ENCODE peak calls at places on chromosome 21, in six cellular contexts. E, P, Z, T, G and A are unnamed samples.

GRCh38 chr21:42661688-42662429 is 8.4 kb downstream of the PDE9A start:
- DNase-seq in E (no peak), P (no peak), Z (no peak), T (no peak), G (no peak), A (no peak)

GRCh38 chr21:40706161-40706560 is 140.8 kb downstream of the DSCAM start:
- DNase-seq in P (no peak), T (no peak), G (no peak), Z (no peak), E (no peak), A (no peak)

GRCh38 chr21:42835611-42836401 is 43.5 kb downstream of the WDR4 start:
- DNase-seq in G (no peak), P (no peak), Z (no peak), E (no peak), T (no peak), A (no peak)

GRCh38 chr21:27649746-27650145 is 682.9 kb upstream of the ADAMTS5 start:
- DNase-seq in E (no peak), T (no peak), Z (no peak), G (no peak), P (no peak), A (no peak)

GRCh38 chr21:25283720-25284119 is 323.6 kb downstream of the MRPL39 start:
- DNase-seq in E (peak), T (no peak), Z (peak), G (peak), P (peak), A (peak)

GRCh38 chr21:34822957-34823356 is 154.2 kb downstream of the CLIC6 start:
- DNase-seq in T (no peak), P (no peak), Z (peak), E (peak), G (no peak), A (no peak)

GRCh38 chr21:9772348-9772672 is 749.1 kb upstream of the TPTE start:
- DNase-seq in T (no peak), P (no peak), E (no peak), G (no peak), Z (no peak), A (no peak)

GRCh38 chr21:38322551-38322950 is 65.8 kb downstream of the KCNJ15 start:
- DNase-seq in Z (no peak), G (no peak), T (no peak), P (no peak), E (no peak), A (no peak)

GRCh38 chr21:29163381-29164115 is 33.1 kb downstream of the MAP3K7CL start:
- DNase-seq in E (no peak), T (no peak), P (no peak), G (no peak), Z (no peak), A (no peak)

GRCh38 chr21:17045214-17045835 is 467.5 kb upstream of the CXADR start:
- DNase-seq in Z (peak), G (no peak), P (peak), E (peak), T (no peak), A (peak)

GRCh38 chr21:14527690-14528652 is 18.1 kb downstream of the SAMSN1 start:
- DNase-seq in E (no peak), Z (no peak), T (no peak), P (no peak), G (no peak), A (no peak)

GRCh38 chr21:41766883-41767605 is at the start of gene RIPK4:
- DNase-seq in Z (peak), E (peak), P (no peak), G (peak), T (peak), A (peak)

GRCh38 chr21:42160950-42161225 is 58.1 kb upstream of the ABCG1 start:
- DNase-seq in Z (no peak), E (no peak), T (no peak), P (no peak), G (no peak), A (no peak)

GRCh38 chr21:39850333-39850732 is 16.9 kb upstream of the PCP4 start:
- DNase-seq in E (no peak), Z (no peak), G (no peak), P (no peak), T (no peak), A (no peak)

GRCh38 chr21:40706806-40707205 is 140.2 kb downstream of the DSCAM start:
- DNase-seq in P (no peak), E (no peak), Z (no peak), T (no peak), G (no peak), A (no peak)

GRCh38 chr21:14482165-14482564 is 64.0 kb downstream of the SAMSN1 start:
- DNase-seq in G (no peak), E (no peak), P (no peak), T (no peak), Z (no peak), A (no peak)

DNA sequence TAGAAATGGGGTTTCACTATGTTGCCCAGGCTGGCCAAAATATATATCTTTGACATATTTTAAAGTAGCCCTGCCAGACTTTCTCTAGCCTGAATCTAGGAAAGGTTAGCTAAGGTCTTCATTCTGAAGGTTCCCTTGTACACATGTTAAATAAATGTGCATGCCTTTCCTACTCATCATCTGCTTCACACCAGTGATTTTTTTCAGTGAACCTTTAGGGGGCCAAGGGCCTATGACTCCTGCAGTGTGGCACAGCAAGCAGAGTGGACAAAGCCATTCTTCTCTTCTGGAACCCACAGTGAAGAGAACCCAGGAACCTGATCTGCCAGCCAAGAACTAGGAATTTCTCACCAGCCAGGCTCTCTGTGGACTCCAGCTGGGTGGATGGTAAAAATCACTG is 22.9 kb downstream of the CBR1 start:
- DNase-seq in P (no peak), G (no peak), T (no peak), E (no peak), Z (no peak), A (no peak)
- TF ChIP-seq EZH2 in P (no peak), G (no peak), T (no peak), E (no peak), Z (no peak), A (no peak)

DNA sequence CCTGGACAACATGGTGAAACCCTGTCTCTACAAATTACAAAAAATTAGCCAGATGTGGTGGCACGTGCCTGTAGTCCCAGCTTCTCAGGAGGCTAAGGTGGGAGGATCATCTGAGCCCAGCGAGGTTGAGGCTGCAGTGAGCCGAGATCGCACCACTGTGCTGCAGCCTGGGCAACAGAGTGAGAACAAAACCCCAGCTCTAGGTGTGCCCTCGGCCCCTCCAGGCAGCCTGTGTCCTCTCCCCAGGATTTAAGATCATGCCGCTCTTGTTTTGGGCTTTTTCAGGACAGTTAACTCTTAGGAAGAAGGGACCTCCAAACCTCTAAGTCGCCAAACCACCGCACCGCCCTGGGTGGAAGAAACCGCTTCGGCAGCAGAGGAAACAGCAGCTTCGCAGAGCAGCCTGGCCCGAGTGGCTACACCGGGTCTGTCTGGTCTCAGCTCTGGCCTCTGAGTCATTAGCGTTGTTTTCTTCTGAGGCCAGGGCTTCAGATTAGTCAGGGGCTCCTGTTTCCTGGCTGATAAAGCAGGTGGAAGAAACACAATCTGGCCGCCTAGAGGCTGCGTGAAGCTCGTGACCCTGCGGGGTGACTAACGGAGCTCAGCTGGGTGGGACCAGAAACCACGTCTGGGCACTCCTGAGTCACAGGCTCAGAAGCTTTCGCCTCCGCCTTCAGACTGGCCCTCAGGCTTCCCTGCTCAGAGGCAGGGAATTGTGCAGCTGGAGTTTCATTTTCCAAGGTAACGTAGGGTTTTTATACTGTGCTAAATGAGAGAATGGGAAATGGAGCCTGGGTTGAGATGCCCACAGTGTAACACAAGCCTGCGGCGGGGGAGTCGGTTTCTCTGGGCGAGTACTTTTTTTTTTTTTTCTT is 44.7 kb downstream of the CHAF1B start:
- DNase-seq in E (peak), G (peak), Z (peak), T (peak), P (no peak), A (peak)
- TF ChIP-seq CTCF in E (no peak), G (peak), Z (peak), T (peak), P (no peak), A (no peak)

GRCh38 chr21:26581818-26582217 is 8.7 kb upstream of the CYYR1 start:
- DNase-seq in T (no peak), E (no peak), Z (no peak), G (no peak), P (no peak), A (no peak)
- TF ChIP-seq EZH2phosphoT487 in T (no peak), E (no peak), Z (no peak), G (no peak), P (no peak), A (no peak)

DNA sequence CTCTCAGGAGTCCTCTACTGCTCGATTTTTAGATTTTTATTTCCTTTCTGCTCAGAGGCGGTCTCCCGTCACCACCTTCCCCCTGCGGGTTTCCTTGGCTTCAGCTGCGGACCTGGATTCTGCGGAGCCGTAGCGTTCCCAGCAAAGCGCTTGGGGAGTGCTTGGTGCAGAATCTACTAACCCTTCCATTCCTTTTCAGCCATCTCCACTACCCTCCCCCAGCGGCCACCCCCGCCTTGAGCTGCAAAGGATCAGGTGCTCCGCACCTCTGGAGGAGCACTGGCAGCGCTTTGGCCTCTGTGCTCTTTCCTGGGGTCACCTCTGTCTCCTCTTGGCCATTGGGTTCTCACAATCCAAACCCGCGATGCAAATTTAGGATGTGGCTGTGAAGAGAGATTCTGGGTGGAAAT is 3.8 kb downstream of the OLIG2 start:
- DNase-seq in E (no peak), P (no peak), G (peak), Z (no peak), T (no peak), A (peak)
- TF ChIP-seq EZH2 in E (no peak), P (no peak), G (peak), Z (no peak), T (no peak), A (no peak)

DNA sequence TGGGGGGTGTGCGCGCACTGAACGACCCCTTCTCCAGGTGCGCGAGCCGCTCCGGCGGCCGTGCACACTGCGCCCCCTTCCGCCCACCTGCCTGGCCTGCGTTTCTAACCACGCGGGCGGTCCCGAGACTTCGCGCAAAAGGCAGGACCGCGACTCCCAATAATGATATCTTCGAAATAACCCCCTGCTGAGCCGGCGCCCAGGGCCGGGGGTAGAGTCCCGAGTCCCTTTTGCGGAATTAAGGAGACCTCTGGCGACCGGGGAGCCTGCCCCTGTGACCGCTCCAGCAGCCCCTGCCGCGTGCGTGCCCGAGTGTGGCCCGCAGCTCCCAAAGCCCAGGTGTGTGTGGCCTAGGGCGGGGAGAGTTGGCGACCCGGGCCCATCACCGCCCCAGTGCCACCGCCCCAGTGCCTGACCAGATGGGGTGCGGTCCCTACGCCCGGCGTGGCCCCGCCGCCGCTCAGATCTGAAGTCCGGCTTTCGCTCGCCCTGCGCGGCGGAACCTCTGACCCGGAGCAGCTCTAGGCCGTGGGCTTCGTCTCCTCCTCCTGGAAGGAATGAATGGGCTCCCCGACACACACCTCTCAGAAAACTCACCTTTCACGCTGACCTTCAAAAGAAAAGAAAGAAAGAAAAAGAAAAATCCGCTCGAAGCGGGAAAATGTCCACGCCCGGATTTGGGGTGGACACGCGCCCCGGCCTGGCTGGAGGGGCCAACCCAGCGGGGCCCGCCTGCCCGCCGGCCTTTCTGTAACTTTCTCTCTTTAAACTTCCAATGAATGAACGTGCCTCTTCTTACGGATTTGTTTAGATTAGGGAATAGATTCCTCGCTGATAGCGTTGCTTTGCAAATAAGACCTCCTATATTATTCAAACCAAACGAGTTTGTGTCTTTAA is 5.5 kb upstream of the SIM2 start:
- DNase-seq in G (peak), E (no peak), T (no peak), Z (no peak), P (no peak), A (peak)
- TF ChIP-seq CTCF in G (peak), E (peak), T (no peak), Z (no peak), P (no peak), A (peak)